ENCODE peak calls at places on chromosome 15, in five cellular contexts. One of them, this sample, is unnamed.

GRCh38 chr15:80367661-80368060 is 36.5 kb upstream of the ARNT2 start:
- DNase-seq in iPS DF 19.7: no peak
- DNase-seq in EL: no peak
- DNase-seq in NCI-H774: no peak
- DNase-seq in AML-193: no peak
- DNase-seq in this sample: no peak

GRCh38 chr15:56168394-56168793 is 75.3 kb downstream of the RFX7 start:
- DNase-seq in NCI-H774: no peak
- DNase-seq in iPS DF 19.7: no peak
- DNase-seq in EL: peak; percentile 45
- DNase-seq in AML-193: no peak
- DNase-seq in this sample: no peak

GRCh38 chr15:65980824-65981456 is 111.6 kb downstream of the RAB11A start:
- DNase-seq in NCI-H774: peak; percentile 18
- DNase-seq in iPS DF 19.7: peak; percentile 71
- DNase-seq in AML-193: peak; percentile 32
- DNase-seq in EL: peak; percentile 71
- DNase-seq in this sample: no peak

GRCh38 chr15:60479711-60480110 is 769 bp upstream of the ICE2 start:
- DNase-seq in EL: no peak
- DNase-seq in iPS DF 19.7: no peak
- DNase-seq in AML-193: no peak
- DNase-seq in NCI-H774: peak; percentile 14
- DNase-seq in this sample: no peak

GRCh38 chr15:32131803-32132202 is 101.5 kb downstream of the CHRNA7 start:
- DNase-seq in iPS DF 19.7: no peak
- DNase-seq in EL: no peak
- DNase-seq in NCI-H774: no peak
- DNase-seq in AML-193: no peak
- DNase-seq in this sample: no peak

GRCh38 chr15:25730918-25731317 is 132.2 kb downstream of the ATP10A start:
- DNase-seq in EL: no peak
- DNase-seq in AML-193: no peak
- DNase-seq in iPS DF 19.7: no peak
- DNase-seq in NCI-H774: no peak
- DNase-seq in this sample: no peak

GRCh38 chr15:57061696-57062095 is 143.3 kb downstream of the TCF12 start:
- DNase-seq in iPS DF 19.7: no peak
- DNase-seq in AML-193: no peak
- DNase-seq in NCI-H774: no peak
- DNase-seq in EL: no peak
- DNase-seq in this sample: no peak

GRCh38 chr15:47383801-47384200 is 333.5 kb upstream of the SEMA6D start:
- DNase-seq in AML-193: no peak
- DNase-seq in EL: no peak
- DNase-seq in NCI-H774: no peak
- DNase-seq in iPS DF 19.7: no peak
- DNase-seq in this sample: no peak

GRCh38 chr15:90594297-90594696 is 64.6 kb downstream of the CRTC3 start:
- DNase-seq in iPS DF 19.7: no peak
- DNase-seq in NCI-H774: peak; percentile 74
- DNase-seq in EL: no peak
- DNase-seq in AML-193: no peak
- DNase-seq in this sample: no peak

GRCh38 chr15:89647191-89647851 is 7.9 kb downstream of the KIF7 start:
- DNase-seq in iPS DF 19.7: no peak
- DNase-seq in EL: peak; percentile 51
- DNase-seq in AML-193: no peak
- DNase-seq in NCI-H774: peak; percentile 41
- DNase-seq in this sample: peak; percentile 10

GRCh38 chr15:59266015-59266414 is 59.4 kb downstream of the LDHAL6B start:
- DNase-seq in AML-193: no peak
- DNase-seq in EL: no peak
- DNase-seq in iPS DF 19.7: no peak
- DNase-seq in NCI-H774: no peak
- DNase-seq in this sample: no peak

GRCh38 chr15:63296195-63296594 is 18.8 kb downstream of the APH1B start:
- DNase-seq in AML-193: no peak
- DNase-seq in iPS DF 19.7: no peak
- DNase-seq in NCI-H774: no peak
- DNase-seq in EL: no peak
- DNase-seq in this sample: no peak

GRCh38 chr15:62941719-62942118 is 100.8 kb upstream of the TPM1 start:
- DNase-seq in iPS DF 19.7: no peak
- DNase-seq in EL: peak; percentile 37
- DNase-seq in AML-193: no peak
- DNase-seq in NCI-H774: no peak
- DNase-seq in this sample: no peak

GRCh38 chr15:70033529-70034140 is 64.1 kb downstream of the TLE3 start:
- DNase-seq in NCI-H774: peak; percentile 15
- DNase-seq in AML-193: no peak
- DNase-seq in iPS DF 19.7: no peak
- DNase-seq in EL: peak; percentile 63
- DNase-seq in this sample: no peak

GRCh38 chr15:68372291-68372811 is 59.6 kb downstream of the ITGA11 start:
- DNase-seq in iPS DF 19.7: no peak
- DNase-seq in EL: peak; percentile 27
- DNase-seq in NCI-H774: no peak
- DNase-seq in AML-193: no peak
- DNase-seq in this sample: no peak

GRCh38 chr15:63299981-63300575 is 22.7 kb downstream of the APH1B start:
- DNase-seq in NCI-H774: no peak
- DNase-seq in EL: no peak
- DNase-seq in AML-193: no peak
- DNase-seq in iPS DF 19.7: no peak
- DNase-seq in this sample: no peak

GRCh38 chr15:52427804-52428203 is 100.9 kb downstream of the MYO5A start:
- DNase-seq in NCI-H774: no peak
- DNase-seq in AML-193: no peak
- DNase-seq in iPS DF 19.7: no peak
- DNase-seq in EL: peak; percentile 72
- DNase-seq in this sample: no peak

GRCh38 chr15:67188551-67189218 is 65.8 kb downstream of the AAGAB start:
- DNase-seq in iPS DF 19.7: no peak
- DNase-seq in AML-193: no peak
- DNase-seq in EL: peak; percentile 70
- DNase-seq in NCI-H774: no peak
- DNase-seq in this sample: no peak

GRCh38 chr15:90201150-90201943 is at the start of gene SEMA4B:
- DNase-seq in AML-193: peak; percentile 50
- DNase-seq in EL: peak; percentile 68
- DNase-seq in NCI-H774: peak; percentile 46
- DNase-seq in iPS DF 19.7: no peak
- DNase-seq in this sample: peak; percentile 61

This sample was measured in HL-60.